ENCODE peak calls at places on chromosomes 2 and 18, in seven cellular contexts. R is GM04503; X is mesothelial cell of epicardium; L is lung; W is fibroblast of mammary gland; U is A172; F is stimulated activated CD4-positive, alpha-beta T cell treated with anti-CD3 and anti-CD28 coated beads, Interleukin-12 subunit alpha, Interleukin-12 subunit beta, amount 100 ng/mL, for 4 hours. V is an unnamed sample.

GRCh38 chr2:177282101-177282573 is 17.6 kb upstream of the NFE2L2 start:
- DNase-seq in F (no peak), L (no peak), U (no peak), W (peak), R (no peak), X (no peak), V (peak)

GRCh38 chr2:116095636-116096035 is 1653.2 kb downstream of the DPP10 start:
- DNase-seq in R (no peak), L (no peak), W (no peak), X (no peak), U (no peak), F (no peak), V (no peak)

GRCh38 chr2:219514196-219514761 is at the start of gene ASIC4:
- DNase-seq in W (no peak), L (no peak), X (no peak), R (no peak), U (no peak), F (no peak), V (no peak)

GRCh38 chr2:46364797-46365457 is 67.7 kb downstream of the EPAS1 start:
- DNase-seq in L (no peak), R (no peak), U (peak), W (peak), X (no peak), F (no peak), V (peak)

GRCh38 chr2:229633546-229633945 is 80.8 kb downstream of the DNER start:
- DNase-seq in U (no peak), X (no peak), F (no peak), L (no peak), W (no peak), R (no peak), V (no peak)

GRCh38 chr2:1899396-1899730 is 155.0 kb upstream of the PXDN start:
- DNase-seq in F (no peak), U (no peak), L (no peak), X (no peak), R (no peak), W (no peak), V (no peak)

GRCh38 chr18:8890957-8891464 is 185.7 kb downstream of the MTCL1 start:
- DNase-seq in R (peak), L (no peak), U (peak), X (no peak), W (peak), F (no peak), V (peak)

GRCh38 chr2:222703866-222704265 is 32.4 kb downstream of the MOGAT1 start:
- DNase-seq in F (no peak), R (no peak), W (peak), L (no peak), X (no peak), U (no peak), V (peak)

GRCh38 chr2:226799211-226799975 is at the start of gene IRS1:
- DNase-seq in F (peak), U (peak), L (peak), R (no peak), W (peak), X (peak), V (peak)

GRCh38 chr2:135532581-135532980 is 1.3 kb downstream of the R3HDM1 start:
- DNase-seq in W (peak), L (no peak), F (no peak), U (no peak), R (no peak), X (no peak), V (peak)

GRCh38 chr2:67825476-67825875 is 237.3 kb downstream of the C1D start:
- DNase-seq in L (no peak), W (peak), U (peak), X (no peak), F (no peak), R (no peak), V (peak)

GRCh38 chr18:56873441-56874140 is 222.4 kb downstream of the WDR7 start:
- DNase-seq in F (no peak), L (no peak), U (no peak), X (no peak), W (no peak), R (no peak), V (no peak)

GRCh38 chr18:61093967-61094366 is 239.3 kb upstream of the CDH20 start:
- DNase-seq in X (no peak), W (no peak), L (no peak), R (no peak), U (no peak), F (no peak), V (no peak)

GRCh38 chr18:63550068-63550467 is 7.9 kb downstream of the SERPINB12 start:
- DNase-seq in L (no peak), X (no peak), R (no peak), U (no peak), W (no peak), F (no peak), V (no peak)

GRCh38 chr2:85578243-85579180 is 1.1 kb downstream of the VAMP8 start:
- DNase-seq in X (no peak), W (no peak), F (no peak), L (peak), R (no peak), U (no peak), V (no peak)

GRCh38 chr2:17177094-17177493 is 341.1 kb downstream of the RAD51AP2 start:
- DNase-seq in X (no peak), F (no peak), R (no peak), W (no peak), U (no peak), L (no peak), V (no peak)

GRCh38 chr18:36828630-36829361 is at the start of the genes KIAA1328 and TPGS2:
- DNase-seq in R (peak), U (peak), X (peak), F (peak), L (peak), W (peak), V (peak)

GRCh38 chr2:149394864-149395263 is 64.5 kb downstream of the LYPD6 start:
- DNase-seq in W (no peak), F (no peak), U (peak), R (no peak), X (no peak), L (no peak), V (peak)

GRCh38 chr2:232937278-232937906 is 67.3 kb downstream of the SNORC start:
- DNase-seq in F (no peak), X (no peak), R (peak), U (peak), L (no peak), W (peak), V (peak)

GRCh38 chr2:8475349-8476045 is 206.4 kb upstream of the ID2 start:
- DNase-seq in F (peak), X (no peak), U (no peak), R (no peak), L (no peak), W (no peak), V (no peak)

GRCh38 chr2:100818606-100819364 is 1.2 kb upstream of the NPAS2 start:
- DNase-seq in R (no peak), L (peak), U (no peak), W (peak), F (peak), X (peak), V (peak)

GRCh38 chr18:62361288-62361687 is 36.2 kb downstream of the TNFRSF11A start:
- DNase-seq in L (no peak), X (no peak), R (no peak), F (no peak), W (no peak), U (no peak), V (no peak)

GRCh38 chr2:148813603-148814065 is 61.4 kb upstream of the KIF5C start:
- DNase-seq in X (no peak), U (no peak), W (no peak), L (no peak), F (peak), R (no peak), V (no peak)

GRCh38 chr2:56084117-56084936 is 99.5 kb upstream of the CCDC85A start:
- DNase-seq in U (no peak), L (no peak), R (no peak), X (no peak), W (no peak), F (no peak), V (no peak)

GRCh38 chr2:27264753-27265535 is 2.1 kb upstream of the SLC30A3 start:
- DNase-seq in L (peak), F (peak), X (peak), R (no peak), W (peak), U (no peak), V (peak)

GRCh38 chr2:69789129-69789528 is 40.3 kb upstream of the GMCL1 start:
- DNase-seq in W (peak), F (no peak), L (no peak), U (peak), R (peak), X (peak), V (peak)

GRCh38 chr2:130845507-130846085 is 8.9 kb downstream of the ARHGEF4 start:
- DNase-seq in W (no peak), U (peak), F (no peak), X (no peak), R (no peak), L (no peak), V (no peak)

GRCh38 chr18:74760436-74760835 is 162.8 kb downstream of the ZNF407 start:
- DNase-seq in U (no peak), W (no peak), L (no peak), R (no peak), X (no peak), F (no peak), V (no peak)

GRCh38 chr18:75010725-75011124 is 198.2 kb downstream of the PTGR3 start:
- DNase-seq in R (no peak), F (no peak), X (no peak), W (no peak), U (no peak), L (no peak), V (no peak)

GRCh38 chr2:117712686-117713085 is 101.8 kb upstream of the DDX18 start:
- DNase-seq in X (no peak), F (no peak), L (no peak), U (no peak), R (no peak), W (no peak), V (no peak)

GRCh38 chr2:106158871-106159270 is 35.2 kb downstream of the UXS1 start:
- DNase-seq in R (no peak), L (no peak), W (no peak), U (no peak), F (no peak), X (no peak), V (no peak)